ENCODE peak calls at places on chromosomes 2 and 18, in four cellular contexts. One of them, this sample, is unnamed. For H3K4me1, the result is how much of the 10 kb centered on the place peaks cover.

GRCh38 chr18:24209558-24209957 is 70.7 kb downstream of the CABYR start:
- DNase-seq in CD8-positive, alpha-beta T cell: no peak
- DNase-seq in Karpas-422: no peak
- DNase-seq in neural progenitor cell: no peak
- DNase-seq in this sample: no peak

GRCh38 chr18:26504831-26505230 is 43.5 kb downstream of the KCTD1 start:
- DNase-seq in CD8-positive, alpha-beta T cell: no peak
- DNase-seq in Karpas-422: no peak
- DNase-seq in neural progenitor cell: no peak
- DNase-seq in this sample: no peak

GRCh38 chr2:46376586-46377286 is 79.5 kb downstream of the EPAS1 start:
- DNase-seq in CD8-positive, alpha-beta T cell: no peak
- DNase-seq in Karpas-422: no peak
- DNase-seq in neural progenitor cell: no peak
- DNase-seq in this sample: no peak

GRCh38 chr2:42127425-42128424 is 41.4 kb upstream of the EML4 start:
- DNase-seq in CD8-positive, alpha-beta T cell: peak
- DNase-seq in Karpas-422: peak
- DNase-seq in neural progenitor cell: no peak
- DNase-seq in this sample: no peak

GRCh38 chr18:26096852-26097251 is 6.4 kb upstream of the SS18 start:
- DNase-seq in CD8-positive, alpha-beta T cell: no peak
- DNase-seq in Karpas-422: no peak
- DNase-seq in neural progenitor cell: no peak
- DNase-seq in this sample: no peak

GRCh38 chr2:54206596-54206995 is 49.4 kb downstream of the TSPYL6 start:
- DNase-seq in CD8-positive, alpha-beta T cell: no peak
- DNase-seq in Karpas-422: peak
- DNase-seq in neural progenitor cell: peak
- DNase-seq in this sample: no peak

GRCh38 chr2:100470898-100471514 is 724 bp downstream of the NMS start:
- DNase-seq in CD8-positive, alpha-beta T cell: no peak
- DNase-seq in Karpas-422: peak
- DNase-seq in neural progenitor cell: peak
- DNase-seq in this sample: no peak

GRCh38 chr18:63762518-63762917 is 12.7 kb upstream of the SERPINB7 start:
- DNase-seq in CD8-positive, alpha-beta T cell: no peak
- DNase-seq in Karpas-422: no peak
- DNase-seq in neural progenitor cell: no peak
- DNase-seq in this sample: no peak

GRCh38 chr2:37655442-37655841 is 16.0 kb downstream of the CDC42EP3 start:
- DNase-seq in CD8-positive, alpha-beta T cell: no peak
- DNase-seq in Karpas-422: peak
- DNase-seq in neural progenitor cell: no peak
- DNase-seq in this sample: no peak

GRCh38 chr2:73043978-73044832 is 27.3 kb downstream of the SFXN5 start:
- DNase-seq in CD8-positive, alpha-beta T cell: no peak
- DNase-seq in Karpas-422: no peak
- DNase-seq in neural progenitor cell: no peak
- DNase-seq in this sample: no peak

GRCh38 chr2:130769343-130769907 is 14.1 kb downstream of the AMER3 start:
- DNase-seq in CD8-positive, alpha-beta T cell: no peak
- DNase-seq in Karpas-422: no peak
- DNase-seq in neural progenitor cell: no peak
- DNase-seq in this sample: no peak

GRCh38 chr2:96800762-96801463 is 15.2 kb upstream of the CNNM3 start:
- DNase-seq in CD8-positive, alpha-beta T cell: peak
- DNase-seq in Karpas-422: peak
- DNase-seq in neural progenitor cell: peak
- DNase-seq in this sample: peak

GRCh38 chr2:81084101-81084500 is 779.5 kb upstream of the LRRTM1 start:
- DNase-seq in CD8-positive, alpha-beta T cell: no peak
- DNase-seq in Karpas-422: no peak
- DNase-seq in neural progenitor cell: no peak
- DNase-seq in this sample: no peak

GRCh38 chr2:39158351-39158750 is 37.5 kb upstream of the SOS1 start:
- DNase-seq in CD8-positive, alpha-beta T cell: no peak
- DNase-seq in Karpas-422: no peak
- DNase-seq in neural progenitor cell: no peak
- DNase-seq in this sample: no peak

GRCh38 chr18:49051323-49051967 is 100.7 kb upstream of the SMAD7 start:
- DNase-seq in CD8-positive, alpha-beta T cell: no peak
- DNase-seq in Karpas-422: no peak
- DNase-seq in neural progenitor cell: peak
- DNase-seq in this sample: no peak

GRCh38 chr2:15313657-15314056 is 247.5 kb downstream of the NBAS start:
- DNase-seq in CD8-positive, alpha-beta T cell: no peak
- DNase-seq in Karpas-422: peak
- DNase-seq in neural progenitor cell: no peak
- DNase-seq in this sample: no peak

GRCh38 chr2:192128655-192129054 is 66.1 kb downstream of the TMEFF2 start:
- DNase-seq in CD8-positive, alpha-beta T cell: no peak
- DNase-seq in Karpas-422: no peak
- DNase-seq in neural progenitor cell: no peak
- DNase-seq in this sample: no peak

GRCh38 chr2:239212553-239213419 is 188.0 kb downstream of the HDAC4 start:
- DNase-seq in CD8-positive, alpha-beta T cell: no peak
- DNase-seq in Karpas-422: no peak
- DNase-seq in neural progenitor cell: peak
- DNase-seq in this sample: no peak

GRCh38 chr2:45112750-45113149 is 103.5 kb upstream of the SIX2 start:
- DNase-seq in CD8-positive, alpha-beta T cell: no peak
- DNase-seq in Karpas-422: no peak
- DNase-seq in neural progenitor cell: no peak
- DNase-seq in this sample: no peak

GRCh38 chr2:3160751-3161330 is 216.8 kb downstream of the EIPR1 start:
- DNase-seq in CD8-positive, alpha-beta T cell: no peak
- DNase-seq in Karpas-422: no peak
- DNase-seq in neural progenitor cell: no peak
- DNase-seq in this sample: no peak

GRCh38 chr2:5409925-5410360 is 282.2 kb upstream of the SOX11 start:
- DNase-seq in CD8-positive, alpha-beta T cell: no peak
- DNase-seq in Karpas-422: no peak
- DNase-seq in neural progenitor cell: peak
- DNase-seq in this sample: no peak

GRCh38 chr2:64283641-64284371 is 139.6 kb upstream of the PELI1 start:
- DNase-seq in CD8-positive, alpha-beta T cell: no peak
- DNase-seq in Karpas-422: no peak
- DNase-seq in neural progenitor cell: no peak
- DNase-seq in this sample: peak

GRCh38 chr2:70672990-70673647 is 94.9 kb downstream of the ADD2 start:
- DNase-seq in CD8-positive, alpha-beta T cell: no peak
- DNase-seq in Karpas-422: peak
- DNase-seq in neural progenitor cell: peak
- DNase-seq in this sample: no peak

GRCh38 chr2:241036964-241037421 is 38.6 kb downstream of the SNED1 start:
- DNase-seq in CD8-positive, alpha-beta T cell: no peak
- DNase-seq in Karpas-422: peak
- DNase-seq in neural progenitor cell: no peak
- DNase-seq in this sample: no peak

GRCh38 chr2:199851499-199851816 is 466 bp upstream of the FTCDNL1 start:
- DNase-seq in CD8-positive, alpha-beta T cell: no peak
- DNase-seq in Karpas-422: no peak
- DNase-seq in neural progenitor cell: no peak
- DNase-seq in this sample: no peak

GRCh38 chr2:76940559-76940958 is 581.6 kb downstream of the LRRTM4 start:
- DNase-seq in CD8-positive, alpha-beta T cell: no peak
- DNase-seq in Karpas-422: no peak
- DNase-seq in neural progenitor cell: no peak
- DNase-seq in this sample: no peak

GRCh38 chr2:52518673-52519072 is 1248.9 kb upstream of the CHAC2 start:
- DNase-seq in CD8-positive, alpha-beta T cell: no peak
- DNase-seq in Karpas-422: no peak
- DNase-seq in neural progenitor cell: no peak
- DNase-seq in this sample: no peak

GRCh38 chr18:78713064-78713463 is 266.6 kb upstream of the SALL3 start:
- DNase-seq in CD8-positive, alpha-beta T cell: no peak
- DNase-seq in Karpas-422: peak
- DNase-seq in neural progenitor cell: peak
- DNase-seq in this sample: no peak

GRCh38 chr18:79911009-79911870 is 40.2 kb downstream of the SLC66A2 start:
- DNase-seq in CD8-positive, alpha-beta T cell: no peak
- DNase-seq in Karpas-422: no peak
- DNase-seq in neural progenitor cell: peak
- DNase-seq in this sample: no peak

GRCh38 chr2:44291281-44292248 is 16.3 kb downstream of the SLC3A1 start:
- DNase-seq in CD8-positive, alpha-beta T cell: no peak
- DNase-seq in Karpas-422: peak
- DNase-seq in neural progenitor cell: peak
- DNase-seq in this sample: no peak

GRCh38 chr2:181992776-181993175 is 7.1 kb downstream of the PPP1R1C start:
- DNase-seq in CD8-positive, alpha-beta T cell: no peak
- DNase-seq in Karpas-422: no peak
- DNase-seq in neural progenitor cell: no peak
- DNase-seq in this sample: no peak
- H3K4me1 ChIP-seq in CD8-positive, alpha-beta T cell: under half
- H3K4me1 ChIP-seq in Karpas-422: under half
- H3K4me1 ChIP-seq in neural progenitor cell: under half
- H3K4me1 ChIP-seq in this sample: under half

GRCh38 chr2:11118761-11119160 is 36.5 kb upstream of the SLC66A3 start:
- DNase-seq in CD8-positive, alpha-beta T cell: no peak
- DNase-seq in Karpas-422: no peak
- DNase-seq in neural progenitor cell: no peak
- DNase-seq in this sample: no peak
- H3K4me3 ChIP-seq in CD8-positive, alpha-beta T cell: no peak
- H3K4me3 ChIP-seq in Karpas-422: no peak
- H3K4me3 ChIP-seq in neural progenitor cell: no peak
- H3K4me3 ChIP-seq in this sample: no peak

GRCh38 chr18:70290482-70291294 is 1.8 kb downstream of the SOCS6 start:
- DNase-seq in CD8-positive, alpha-beta T cell: no peak
- DNase-seq in Karpas-422: no peak
- DNase-seq in neural progenitor cell: no peak
- DNase-seq in this sample: no peak
- H3K27ac ChIP-seq in CD8-positive, alpha-beta T cell: no peak
- H3K27ac ChIP-seq in Karpas-422: no peak
- H3K27ac ChIP-seq in neural progenitor cell: no peak
- H3K27ac ChIP-seq in this sample: no peak

GRCh38 chr2:1755436-1756191 is 11.3 kb upstream of the PXDN start:
- DNase-seq in CD8-positive, alpha-beta T cell: no peak
- DNase-seq in Karpas-422: no peak
- DNase-seq in neural progenitor cell: no peak
- DNase-seq in this sample: no peak
- H3K4me1 ChIP-seq in CD8-positive, alpha-beta T cell: under half
- H3K4me1 ChIP-seq in Karpas-422: under half
- H3K4me1 ChIP-seq in neural progenitor cell: under half
- H3K4me1 ChIP-seq in this sample: under half

GRCh38 chr18:35477497-35477896 is 20.3 kb downstream of the INO80C start:
- DNase-seq in CD8-positive, alpha-beta T cell: no peak
- DNase-seq in Karpas-422: no peak
- DNase-seq in neural progenitor cell: no peak
- DNase-seq in this sample: no peak

GRCh38 chr18:35477974-35478373 is 19.8 kb downstream of the INO80C start:
- DNase-seq in CD8-positive, alpha-beta T cell: no peak
- DNase-seq in Karpas-422: no peak
- DNase-seq in neural progenitor cell: no peak
- DNase-seq in this sample: no peak

GRCh38 chr18:35478520-35479435 is 19.0 kb downstream of the INO80C start:
- DNase-seq in CD8-positive, alpha-beta T cell: no peak
- DNase-seq in Karpas-422: peak
- DNase-seq in neural progenitor cell: no peak
- DNase-seq in this sample: no peak

GRCh38 chr18:35473562-35473961 is 24.2 kb downstream of the INO80C start:
- DNase-seq in CD8-positive, alpha-beta T cell: no peak
- DNase-seq in Karpas-422: no peak
- DNase-seq in neural progenitor cell: no peak
- DNase-seq in this sample: no peak

GRCh38 chr18:35474884-35475283 is 22.9 kb downstream of the INO80C start:
- DNase-seq in CD8-positive, alpha-beta T cell: no peak
- DNase-seq in Karpas-422: no peak
- DNase-seq in neural progenitor cell: no peak
- DNase-seq in this sample: no peak
- H3K4me3 ChIP-seq in CD8-positive, alpha-beta T cell: no peak
- H3K4me3 ChIP-seq in Karpas-422: no peak
- H3K4me3 ChIP-seq in neural progenitor cell: no peak
- H3K4me3 ChIP-seq in this sample: no peak

DNA sequence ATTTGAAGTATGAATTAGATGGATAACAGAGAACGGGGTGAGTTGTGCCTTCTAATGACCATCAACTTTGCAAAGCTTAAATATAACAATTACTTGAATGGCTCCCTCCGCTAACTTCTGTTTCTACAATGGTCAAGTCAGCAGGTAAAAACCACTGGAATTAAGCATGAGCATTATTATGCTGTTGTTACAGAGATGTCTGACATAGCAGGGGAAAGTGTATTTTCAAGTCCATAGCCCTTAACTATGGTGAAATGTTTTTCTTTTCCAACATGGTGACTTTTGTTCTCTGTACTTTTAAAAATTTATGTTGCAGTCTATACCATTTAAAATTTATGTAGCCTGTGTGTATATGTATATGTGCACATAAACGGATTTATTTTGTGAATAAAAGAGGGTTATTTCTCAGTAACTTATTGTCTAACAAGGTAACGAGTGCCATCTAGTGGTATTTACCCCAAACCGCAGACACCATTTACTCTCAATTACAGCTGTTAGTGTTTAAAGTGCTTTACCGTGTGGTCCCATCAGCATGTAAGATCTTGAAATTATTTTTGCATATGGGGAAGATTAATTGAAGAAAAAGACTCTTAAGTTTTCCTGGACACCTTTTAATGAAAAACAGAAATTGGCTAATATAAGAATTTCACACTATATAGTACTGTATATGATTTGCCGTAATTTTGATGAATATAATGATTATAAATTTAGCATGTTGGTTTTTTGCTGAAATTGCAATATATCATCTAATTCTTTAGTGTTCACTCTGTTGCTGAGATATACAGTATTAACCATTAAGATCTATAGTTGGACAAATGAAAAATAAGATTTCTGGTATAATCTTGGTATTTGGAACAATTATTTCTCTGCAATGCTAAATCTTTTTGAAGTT is 78.2 kb downstream of the UBE2E3 start:
- DNase-seq in CD8-positive, alpha-beta T cell: peak
- DNase-seq in Karpas-422: peak
- DNase-seq in neural progenitor cell: peak
- DNase-seq in this sample: no peak
- H3K27ac ChIP-seq in CD8-positive, alpha-beta T cell: no peak
- H3K27ac ChIP-seq in Karpas-422: no peak
- H3K27ac ChIP-seq in neural progenitor cell: no peak
- H3K27ac ChIP-seq in this sample: no peak

GRCh38 chr2:98448441-98449145 is 3.9 kb downstream of the INPP4A start:
- DNase-seq in CD8-positive, alpha-beta T cell: peak
- DNase-seq in Karpas-422: peak
- DNase-seq in neural progenitor cell: no peak
- DNase-seq in this sample: peak
- H3K4me1 ChIP-seq in CD8-positive, alpha-beta T cell: half or more
- H3K4me1 ChIP-seq in Karpas-422: under half
- H3K4me1 ChIP-seq in neural progenitor cell: under half
- H3K4me1 ChIP-seq in this sample: half or more

GRCh38 chr2:110864176-110864575 is 131.8 kb downstream of the ACOXL start:
- DNase-seq in CD8-positive, alpha-beta T cell: no peak
- DNase-seq in Karpas-422: peak
- DNase-seq in neural progenitor cell: no peak
- DNase-seq in this sample: no peak
- H3K4me3 ChIP-seq in CD8-positive, alpha-beta T cell: no peak
- H3K4me3 ChIP-seq in Karpas-422: no peak
- H3K4me3 ChIP-seq in neural progenitor cell: no peak
- H3K4me3 ChIP-seq in this sample: no peak

This sample was measured in naive thymus-derived CD4-positive, alpha-beta T cell.